ENCODE peak calls at places on chromosomes 6 and 20, in eight cellular contexts. C is EL, K is BE2C, P is ELR, L is NCI-H2081, H is ureter, I is NCI-H1694 treated with DMSO at 0.1 percent for 48 hours, W is HFFc6. D is an unnamed sample.

GRCh38 chr6:104601008-104601745 is 258.5 kb downstream of the HACE1 start:
- DNase-seq in L (no peak), C (peak), P (no peak), K (peak), W (no peak), I (no peak), H (no peak), D (no peak)

GRCh38 chr6:99592900-99593299 is 13.7 kb upstream of the PRDM13 start:
- DNase-seq in K (no peak), H (no peak), L (no peak), I (no peak), C (no peak), P (no peak), W (no peak), D (no peak)

GRCh38 chr20:21048841-21049273 is 57.3 kb downstream of the LINC00237 start:
- DNase-seq in I (no peak), C (peak), K (peak), W (no peak), H (no peak), L (peak), P (peak), D (peak)

GRCh38 chr6:153045271-153045670 is 42.8 kb upstream of the MTRF1L start:
- DNase-seq in K (no peak), H (no peak), C (no peak), W (no peak), L (no peak), P (no peak), I (no peak), D (no peak)

GRCh38 chr6:39273394-39273793 is 40.8 kb downstream of the KCNK17 start:
- DNase-seq in L (no peak), I (no peak), C (no peak), K (no peak), P (no peak), H (peak), W (no peak), D (no peak)

GRCh38 chr6:62541502-62541901 is 255.5 kb upstream of the KHDRBS2 start:
- DNase-seq in L (no peak), W (no peak), C (no peak), P (no peak), I (no peak), K (no peak), H (no peak), D (no peak)

GRCh38 chr6:132261354-132261753 is 139.9 kb downstream of the MOXD1 start:
- DNase-seq in L (no peak), P (no peak), W (no peak), H (no peak), I (no peak), C (no peak), K (no peak), D (no peak)

GRCh38 chr6:158647501-158647900 is 2.4 kb upstream of the SYTL3 start:
- DNase-seq in W (no peak), P (peak), I (no peak), C (peak), H (no peak), L (no peak), K (no peak), D (no peak)

GRCh38 chr6:73774311-73774766 is 78.3 kb downstream of the CD109 start:
- DNase-seq in W (peak), C (peak), I (no peak), K (no peak), H (no peak), L (no peak), P (peak), D (peak)

GRCh38 chr6:150001295-150001990 is 23.9 kb downstream of the RAET1L start:
- DNase-seq in H (no peak), L (no peak), I (no peak), C (no peak), P (no peak), W (no peak), K (no peak), D (no peak)

GRCh38 chr20:33793011-33793931 is 17.9 kb upstream of the CHMP4B start:
- DNase-seq in L (no peak), P (peak), H (no peak), K (no peak), W (no peak), C (no peak), I (no peak), D (no peak)